ENCODE peak calls at places on chromosomes 4 and X, in ten cellular contexts. F is HS-5; D is NCI-H2081; J is Karpas-422; T is activated T-cell treated with anti-CD3 and anti-CD28 coated beads, Interleukin-2, amount 50 U/mL, for 72 hours; E is MM.1S; O is GM23248; Y is occipital lobe; Z is T-helper 2 cell; N is pons. K is an unnamed sample.

GRCh38 chrX:152637649-152638442 is at the start of gene GABRQ:
- DNase-seq in O (peak; percentile 51), T (peak; percentile 13), Y (no peak), J (peak; percentile 23), F (peak; percentile 19), E (peak; percentile 67), N (no peak), D (no peak), Z (no peak), K (peak; percentile 70)

GRCh38 chr4:182975806-182976205 is 58.6 kb upstream of the DCTD start:
- DNase-seq in E (no peak), O (peak; percentile 92), F (peak; percentile 76), N (no peak), Y (no peak), D (no peak), J (no peak), Z (no peak), T (peak; percentile 19), K (no peak)

GRCh38 chr4:15868816-15869413 is 69.6 kb downstream of the FGFBP1 start:
- DNase-seq in Y (no peak), T (no peak), J (no peak), E (no peak), O (no peak), Z (no peak), F (no peak), N (no peak), D (no peak), K (no peak)

GRCh38 chr4:55592014-55592413 is at the start of gene PDCL2:
- DNase-seq in J (no peak), T (no peak), O (no peak), Y (no peak), N (no peak), E (no peak), Z (no peak), F (no peak), D (no peak), K (no peak)

GRCh38 chr4:189548484-189549160 is 392.1 kb upstream of the FRG1 start:
- DNase-seq in Y (no peak), T (no peak), N (no peak), D (no peak), Z (no peak), E (no peak), J (no peak), O (no peak), F (no peak), K (no peak)

GRCh38 chr4:152398060-152398459 is 137.8 kb downstream of the FBXW7 start:
- DNase-seq in J (peak; percentile 69), N (peak; percentile 15), O (peak; percentile 59), F (no peak), Z (no peak), Y (no peak), T (no peak), D (no peak), E (no peak), K (no peak)

GRCh38 chr4:101795704-101796103 is 5.2 kb downstream of the BANK1 start:
- DNase-seq in O (no peak), D (no peak), N (no peak), Y (no peak), E (no peak), T (no peak), Z (no peak), F (no peak), J (no peak), K (no peak)

GRCh38 chr4:188171551-188171950 is 32.3 kb downstream of the TRIML1 start:
- DNase-seq in O (no peak), N (no peak), F (no peak), Z (no peak), T (no peak), Y (no peak), D (no peak), J (no peak), E (no peak), K (no peak)

GRCh38 chr4:89254847-89255246 is 52.8 kb downstream of the GPRIN3 start:
- DNase-seq in D (no peak), J (peak; percentile 59), T (peak; percentile 32), E (peak; percentile 49), Y (no peak), Z (no peak), N (no peak), F (no peak), O (peak; percentile 57), K (peak; percentile 54)

GRCh38 chr4:158164849-158165248 is 8.0 kb downstream of the GASK1B start:
- DNase-seq in N (no peak), T (no peak), Y (no peak), D (no peak), F (no peak), E (no peak), O (no peak), J (no peak), Z (no peak), K (no peak)

GRCh38 chr4:185209031-185209851 is at the start of gene SNX25:
- DNase-seq in E (peak; percentile 88), Y (peak; percentile 71), F (no peak), N (peak; percentile 81), J (peak; percentile 90), T (peak; percentile 92), O (peak; percentile 87), D (peak; percentile 68), Z (peak; percentile 81), K (peak; percentile 86)

GRCh38 chrX:26651755-26652154 is 435.8 kb downstream of the MAGEB5 start:
- DNase-seq in J (peak; percentile 71), O (no peak), E (peak; percentile 8), D (no peak), N (no peak), Y (no peak), F (no peak), T (no peak), Z (no peak), K (peak; percentile 8)

GRCh38 chrX:11724122-11725017 is 33.7 kb upstream of the MSL3 start:
- DNase-seq in T (no peak), D (peak; percentile 6), Z (no peak), F (no peak), O (peak; percentile 44), J (peak; percentile 75), E (peak; percentile 9), N (peak; percentile 20), Y (no peak), K (peak; percentile 11)

GRCh38 chr4:164748375-164748774 is 5.6 kb upstream of the SMIM31 start:
- DNase-seq in J (peak; percentile 71), N (peak; percentile 63), D (no peak), Y (no peak), F (peak; percentile 14), O (peak; percentile 58), T (no peak), Z (no peak), E (peak; percentile 40), K (no peak)

GRCh38 chr4:104421576-104421975 is 73.1 kb downstream of the CXXC4 start:
- DNase-seq in J (no peak), O (no peak), N (peak; percentile 3), F (no peak), D (no peak), Y (no peak), Z (no peak), E (no peak), T (no peak), K (no peak)

GRCh38 chrX:71540801-71541545 is 8.1 kb downstream of the OGT start:
- DNase-seq in F (no peak), N (peak; percentile 6), O (no peak), E (no peak), D (no peak), J (peak; percentile 46), T (no peak), Z (no peak), Y (no peak), K (no peak)

GRCh38 chr4:164109517-164109916 is 615.0 kb downstream of the TMA16 start:
- DNase-seq in Z (no peak), O (no peak), T (no peak), D (no peak), J (no peak), F (no peak), Y (no peak), N (no peak), E (no peak), K (no peak)

GRCh38 chr4:23934915-23935314 is 45.1 kb upstream of the PPARGC1A start:
- DNase-seq in O (peak; percentile 91), J (no peak), N (no peak), D (no peak), F (peak; percentile 57), Y (no peak), T (no peak), E (no peak), Z (no peak), K (no peak)

GRCh38 chr4:20520901-20521300 is 179.4 kb upstream of the PACRGL start:
- DNase-seq in N (no peak), Z (no peak), Y (no peak), J (no peak), E (no peak), O (peak; percentile 80), D (no peak), T (no peak), F (peak; percentile 53), K (no peak)

GRCh38 chr4:31530555-31530954 is 810.4 kb downstream of the PCDH7 start:
- DNase-seq in Z (no peak), O (no peak), F (no peak), D (no peak), N (no peak), E (no peak), T (no peak), J (peak; percentile 42), Y (no peak), K (peak; percentile 42)

GRCh38 chr4:100588076-100588475 is 70.3 kb upstream of the EMCN start:
- DNase-seq in F (no peak), J (no peak), E (no peak), Z (no peak), D (no peak), Y (no peak), T (no peak), N (no peak), O (no peak), K (no peak)

GRCh38 chr4:6892190-6892908 is 17.3 kb upstream of the TBC1D14 start:
- DNase-seq in J (no peak), Z (no peak), Y (no peak), F (no peak), E (no peak), T (peak; percentile 39), D (no peak), N (peak; percentile 45), O (peak; percentile 81), K (peak; percentile 42)

GRCh38 chrX:97672138-97672537 is 788.4 kb downstream of the RPA4 start:
- DNase-seq in Y (no peak), T (no peak), N (no peak), Z (no peak), J (no peak), O (no peak), E (no peak), D (peak; percentile 74), F (no peak), K (no peak)

K was measured in RPMI8226.